ENCODE peak calls at places on chromosomes 12 and 14, in seven cellular contexts. F is NCI-H345; A is AG09309; P is T-cell; K is IMR-90; I is HS-5; Z is natural killer cell treated with Interleukin-12 subunit alpha and Interleukin-12 subunit beta and Interleukin-15 and Interleukin-18, amount 100 ng/mL, for 72 hours. Y is an unnamed sample.
A peak's percentile ranks its signal among the peaks of the same experiment; 100 is the strongest.

GRCh38 chr12:101696477-101697196 is 803 bp upstream of the CHPT1 start:
- DNase-seq in F (no peak), A (no peak), P (peak; percentile 6), K (no peak), I (no peak), Z (no peak), Y (peak; percentile 8)

GRCh38 chr12:3182426-3182825 is 105.2 kb downstream of the TSPAN9 start:
- DNase-seq in F (no peak), A (no peak), P (no peak), K (no peak), I (no peak), Z (no peak), Y (no peak)

GRCh38 chr14:90109858-90110257 is 48.1 kb downstream of the KCNK13 start:
- DNase-seq in F (no peak), A (no peak), P (no peak), K (no peak), I (no peak), Z (no peak), Y (no peak)

GRCh38 chr14:93493054-93493453 is 62.3 kb downstream of the UNC79 start:
- DNase-seq in F (peak; percentile 2), A (no peak), P (no peak), K (no peak), I (no peak), Z (no peak), Y (no peak)

GRCh38 chr14:102125546-102125945 is 14.2 kb upstream of the WDR20 start:
- DNase-seq in F (no peak), A (no peak), P (no peak), K (no peak), I (no peak), Z (no peak), Y (peak; percentile 55)

GRCh38 chr12:120470150-120470817 is 736 bp upstream of the SRSF9 start:
- DNase-seq in F (peak; percentile 48), A (no peak), P (no peak), K (peak; percentile 19), I (no peak), Z (no peak), Y (peak; percentile 47)

GRCh38 chr12:19220861-19221466 is 91.4 kb downstream of the PLEKHA5 start:
- DNase-seq in F (no peak), A (no peak), P (no peak), K (peak; percentile 89), I (peak; percentile 38), Z (no peak), Y (peak; percentile 94)

GRCh38 chr12:62400135-62400534 is 66.5 kb upstream of the MON2 start:
- DNase-seq in F (no peak), A (no peak), P (no peak), K (no peak), I (no peak), Z (no peak), Y (no peak)

GRCh38 chr12:7915911-7916403 is 20.0 kb downstream of the SLC2A3 start:
- DNase-seq in F (no peak), A (no peak), P (no peak), K (no peak), I (no peak), Z (peak; percentile 63), Y (no peak)

GRCh38 chr12:38158428-38159091 is 158.0 kb upstream of the ALG10B start:
- DNase-seq in F (no peak), A (no peak), P (no peak), K (no peak), I (no peak), Z (no peak), Y (no peak)

GRCh38 chr12:116492703-116493324 is 66.4 kb upstream of the MAP1LC3B2 start:
- DNase-seq in F (no peak), A (peak; percentile 44), P (no peak), K (peak; percentile 81), I (peak; percentile 67), Z (no peak), Y (peak; percentile 74)

GRCh38 chr14:85233756-85234545 is 296.0 kb upstream of the FLRT2 start:
- DNase-seq in F (no peak), A (no peak), P (no peak), K (peak; percentile 80), I (peak; percentile 50), Z (no peak), Y (peak; percentile 99)

GRCh38 chr14:33539918-33540357 is 410.9 kb downstream of the EGLN3 start:
- DNase-seq in F (no peak), A (no peak), P (no peak), K (no peak), I (no peak), Z (no peak), Y (no peak)

GRCh38 chr12:50232771-50233209 is 50.5 kb downstream of the LIMA1 start:
- DNase-seq in F (no peak), A (no peak), P (no peak), K (no peak), I (no peak), Z (no peak), Y (no peak)

GRCh38 chr12:68495666-68496065 is 115.0 kb upstream of the RAP1B start:
- DNase-seq in F (no peak), A (peak; percentile 70), P (no peak), K (peak; percentile 69), I (no peak), Z (no peak), Y (no peak)

GRCh38 chr12:116323696-116324386 is 46.3 kb upstream of the MED13L start:
- DNase-seq in F (no peak), A (no peak), P (no peak), K (no peak), I (no peak), Z (no peak), Y (no peak)

GRCh38 chr14:95185033-95185432 is 27.7 kb upstream of the DICER1 start:
- DNase-seq in F (no peak), A (no peak), P (no peak), K (no peak), I (no peak), Z (no peak), Y (no peak)

GRCh38 chr14:78700236-78700635 is 530.1 kb downstream of the NRXN3 start:
- DNase-seq in F (no peak), A (no peak), P (no peak), K (no peak), I (no peak), Z (no peak), Y (no peak)

GRCh38 chr12:53051058-53051880 is 1.4 kb downstream of the TNS2 start:
- DNase-seq in F (no peak), A (no peak), P (no peak), K (peak; percentile 70), I (no peak), Z (peak; percentile 23), Y (no peak)

GRCh38 chr14:68986926-68987652 is 8.0 kb upstream of the ACTN1 start:
- DNase-seq in F (no peak), A (no peak), P (no peak), K (peak; percentile 6), I (no peak), Z (no peak), Y (no peak)

GRCh38 chr12:70849265-70849960 is 71.1 kb downstream of the PTPRR start:
- DNase-seq in F (peak; percentile 9), A (no peak), P (no peak), K (peak; percentile 0), I (no peak), Z (no peak), Y (peak; percentile 32)

GRCh38 chr12:13114251-13115052 is 11.0 kb upstream of the GSG1 start:
- DNase-seq in F (no peak), A (no peak), P (no peak), K (no peak), I (no peak), Z (no peak), Y (no peak)

GRCh38 chr12:124592050-124592449 is 24.6 kb upstream of the NCOR2 start:
- DNase-seq in F (no peak), A (no peak), P (no peak), K (peak; percentile 73), I (peak; percentile 57), Z (no peak), Y (peak; percentile 74)

GRCh38 chr14:74955229-74955999 is at the start of gene PGF:
- DNase-seq in F (peak; percentile 79), A (no peak), P (peak; percentile 8), K (no peak), I (no peak), Z (no peak), Y (peak; percentile 43)

GRCh38 chr14:23561873-23562821 is 5.4 kb downstream of the AP1G2 start:
- DNase-seq in F (no peak), A (no peak), P (no peak), K (no peak), I (no peak), Z (no peak), Y (no peak)

GRCh38 chr12:28893365-28893764 is 255.7 kb upstream of the FAR2 start:
- DNase-seq in F (no peak), A (peak; percentile 71), P (no peak), K (peak; percentile 34), I (no peak), Z (no peak), Y (no peak)